ENCODE peak calls at places on chromosomes 16 and 17, in four cellular contexts. E is HepG2, C is H1, R is GM12878. S is an unnamed sample. For H3K4me1, the result is how much of the 10 kb centered on the place peaks cover.

GRCh38 chr16:14602443-14602963 is 27.6 kb downstream of the PARN start:
- DNase-seq in E (no peak), C (no peak), R (no peak), S (no peak)

GRCh38 chr17:18033442-18034099 is 5.4 kb downstream of the ATPAF2 start:
- DNase-seq in E (peak), C (peak), R (peak), S (peak)

GRCh38 chr16:28279006-28279405 is 13.3 kb upstream of the SBK1 start:
- DNase-seq in E (no peak), C (no peak), R (no peak), S (no peak)

GRCh38 chr16:49663081-49664057 is 192.5 kb downstream of the ZNF423 start:
- DNase-seq in E (no peak), C (no peak), R (no peak), S (no peak)

GRCh38 chr16:8730335-8730915 is 56.0 kb downstream of the ABAT start:
- DNase-seq in E (no peak), C (no peak), R (no peak), S (no peak)

GRCh38 chr16:11439216-11439615 is 94.0 kb downstream of the RMI2 start:
- DNase-seq in E (no peak), C (no peak), R (no peak), S (no peak)

GRCh38 chr16:74186589-74186988 is 110.0 kb upstream of the PSMD7 start:
- DNase-seq in E (no peak), C (no peak), R (no peak), S (no peak)

GRCh38 chr16:65375651-65376050 is 253.8 kb upstream of the CDH11 start:
- DNase-seq in E (no peak), C (no peak), R (no peak), S (no peak)

GRCh38 chr17:49000943-49001342 is 3.8 kb downstream of the IGF2BP1 start:
- DNase-seq in E (no peak), C (no peak), R (no peak), S (no peak)

GRCh38 chr16:50152386-50152806 is 710 bp upstream of the TENT4B start:
- DNase-seq in E (no peak), C (peak), R (peak), S (no peak)

GRCh38 chr17:77375917-77376651 is 235.3 kb downstream of the SEC14L1 start:
- DNase-seq in E (no peak), C (no peak), R (no peak), S (no peak)

GRCh38 chr17:82446124-82446523 is 4.4 kb downstream of the CYBC1 start:
- DNase-seq in E (no peak), C (no peak), R (no peak), S (no peak)

GRCh38 chr16:85390511-85391174 is 222.5 kb upstream of the GSE1 start:
- DNase-seq in E (peak), C (no peak), R (no peak), S (no peak)

GRCh38 chr16:84996365-84996764 is 15.0 kb downstream of the ZDHHC7 start:
- DNase-seq in E (no peak), C (no peak), R (no peak), S (no peak)

GRCh38 chr17:40022961-40023541 is 7.8 kb downstream of the CSF3 start:
- DNase-seq in E (no peak), C (no peak), R (no peak), S (no peak)

GRCh38 chr16:56424791-56425438 is 430 bp downstream of the AMFR start:
- DNase-seq in E (no peak), C (no peak), R (no peak), S (no peak)

GRCh38 chr17:4605826-4606225 is 21.5 kb downstream of the SMTNL2 start:
- DNase-seq in E (no peak), C (no peak), R (no peak), S (no peak)

GRCh38 chr16:77596243-77596642 is 126.1 kb upstream of the NUDT7 start:
- DNase-seq in E (no peak), C (no peak), R (no peak), S (no peak)

GRCh38 chr17:2952174-2952845 is 111.1 kb downstream of the OR1D5 start:
- DNase-seq in E (peak), C (no peak), R (no peak), S (no peak)

GRCh38 chr16:11295672-11296071 is 14.5 kb upstream of the PRM1 start:
- DNase-seq in E (no peak), C (no peak), R (no peak), S (no peak)

GRCh38 chr17:4944163-4944553 is 4.1 kb downstream of the RNF167 start:
- DNase-seq in E (no peak), C (no peak), R (no peak), S (no peak)

GRCh38 chr16:85718682-85719081 is 29.9 kb upstream of the GINS2 start:
- DNase-seq in E (peak), C (no peak), R (no peak), S (no peak)

GRCh38 chr16:66487580-66488235 is 60.6 kb downstream of the BEAN1 start:
- DNase-seq in E (no peak), C (no peak), R (no peak), S (no peak)

GRCh38 chr17:67467500-67468481 is 90.7 kb downstream of the PITPNC1 start:
- DNase-seq in E (no peak), C (no peak), R (no peak), S (no peak)

GRCh38 chr17:20053343-20053964 is 44.3 kb downstream of the SPECC1 start:
- DNase-seq in E (no peak), C (no peak), R (no peak), S (no peak)

GRCh38 chr17:41211845-41212466 is 14.5 kb upstream of the KRTAP9-2 start:
- DNase-seq in E (no peak), C (no peak), R (no peak), S (no peak)

DNA sequence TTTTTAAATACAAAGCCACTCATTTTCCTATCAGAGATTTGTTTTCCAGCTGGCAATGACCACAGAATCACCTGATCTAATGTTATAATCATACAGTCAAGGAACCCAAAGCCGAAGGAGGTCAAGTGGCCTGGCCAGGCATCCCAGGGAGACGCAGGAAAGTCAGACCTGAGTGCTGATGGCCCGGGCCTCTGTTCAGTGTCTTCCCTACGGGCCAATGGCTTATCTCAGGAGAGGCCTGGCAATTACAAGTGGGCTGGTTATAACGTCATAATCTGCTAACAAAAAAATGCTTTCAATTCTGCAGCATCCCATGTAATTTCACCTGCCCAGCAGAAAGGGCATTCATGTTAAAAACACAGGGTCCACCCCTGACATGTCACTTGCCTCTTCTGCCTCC is 43.5 kb downstream of the ARHGAP17 start:
- DNase-seq in E (no peak), C (no peak), R (no peak), S (no peak)
- H3K4me1 ChIP-seq in E (under half), C (under half), R (under half), S (under half)

DNA sequence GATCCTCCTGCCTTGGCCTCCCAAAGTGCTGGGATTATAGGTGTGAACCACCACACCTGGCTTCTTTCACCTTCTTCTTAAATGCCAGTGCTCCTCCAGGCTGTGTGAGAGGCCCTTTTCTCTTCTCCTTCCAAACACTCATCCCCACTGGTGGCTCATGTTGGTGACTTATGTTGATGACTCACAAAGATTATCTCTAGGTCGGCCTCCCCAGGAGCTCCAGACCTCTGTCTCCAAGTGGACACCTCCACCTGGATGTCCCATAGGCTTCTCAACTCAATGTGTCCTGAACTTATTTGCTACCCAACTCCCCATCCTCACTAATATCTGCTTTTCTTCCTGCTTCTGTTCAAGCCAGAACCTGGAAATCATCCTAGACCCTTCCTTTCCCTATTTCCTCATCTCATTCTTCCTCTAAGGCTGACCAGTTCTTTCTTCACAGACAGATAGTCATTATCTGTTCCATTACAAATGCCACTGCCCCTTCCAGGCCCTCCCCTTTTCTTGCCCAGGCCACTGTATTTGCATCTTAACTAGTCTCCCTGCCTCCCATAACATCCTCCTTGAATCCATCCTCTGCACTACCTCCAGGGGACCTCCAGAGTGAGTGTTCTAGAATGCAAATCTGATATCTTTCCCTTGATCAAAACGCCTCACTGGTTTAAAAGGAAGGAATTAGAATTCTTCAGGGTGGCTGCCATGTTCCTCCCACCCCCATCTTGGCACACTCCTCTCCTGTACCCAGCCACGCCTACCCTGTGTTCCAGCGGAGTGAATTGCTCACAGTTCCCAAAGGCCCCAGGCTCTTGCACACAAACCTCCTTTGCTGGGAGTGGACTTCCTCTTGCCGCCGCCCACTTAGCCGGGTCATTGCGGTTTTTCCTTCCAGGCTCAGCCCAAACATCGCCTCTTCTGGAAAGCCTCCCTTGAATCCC is 34.8 kb upstream of the FBXO47 start:
- DNase-seq in E (no peak), C (no peak), R (no peak), S (no peak)
- TF ChIP-seq YY1 in E (no peak), C (no peak), R (no peak), S (no peak)

DNA sequence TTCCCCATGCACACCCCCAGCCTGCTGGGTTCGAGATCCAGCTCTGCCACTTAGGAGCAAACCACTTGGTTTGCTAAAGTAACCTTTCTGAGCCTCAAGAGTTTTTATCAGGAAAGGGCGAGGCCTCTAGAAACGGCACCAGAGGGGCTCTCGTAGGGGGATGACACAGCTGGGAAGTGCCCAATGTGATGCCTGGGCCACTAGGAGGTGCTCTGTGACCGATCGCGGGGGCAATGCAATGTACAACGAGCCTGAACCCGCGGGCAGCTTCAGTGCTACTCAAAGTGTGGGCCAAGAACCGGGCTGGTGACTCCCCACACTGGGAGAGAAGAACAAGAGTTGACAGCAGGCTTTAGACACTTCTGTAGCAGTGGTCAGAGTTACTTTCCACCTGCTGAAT is 9.4 kb downstream of the C16orf89 start:
- DNase-seq in E (peak), C (no peak), R (no peak), S (no peak)
- TF ChIP-seq SUZ12 in E (no peak), C (no peak), R (no peak), S (no peak)

GRCh38 chr16:58128181-58128631 is 975 bp downstream of the CFAP20 start:
- DNase-seq in E (peak), C (no peak), R (no peak), S (no peak)
- H3K4me1 ChIP-seq in E (half or more), C (under half), R (under half), S (under half)

GRCh38 chr17:63434951-63435571 is 11.0 kb downstream of the CYB561 start:
- DNase-seq in E (no peak), C (no peak), R (no peak), S (no peak)
- TF ChIP-seq YY1 in E (no peak), C (no peak), R (no peak), S (no peak)

GRCh38 chr17:66351053-66351452 is 48.6 kb downstream of the PRKCA start:
- DNase-seq in E (no peak), C (no peak), R (no peak), S (no peak)

GRCh38 chr17:66351701-66352100 is 49.3 kb downstream of the PRKCA start:
- DNase-seq in E (no peak), C (no peak), R (no peak), S (no peak)

GRCh38 chr17:66349549-66350245 is 47.3 kb downstream of the PRKCA start:
- DNase-seq in E (no peak), C (no peak), R (no peak), S (no peak)

GRCh38 chr17:66347661-66348604 is 45.5 kb downstream of the PRKCA start:
- DNase-seq in E (peak), C (no peak), R (no peak), S (no peak)

GRCh38 chr17:66348605-66349165 is 46.3 kb downstream of the PRKCA start:
- DNase-seq in E (peak), C (no peak), R (no peak), S (no peak)
- TF ChIP-seq SUZ12 in E (no peak), C (no peak), R (no peak), S (no peak)

GRCh38 chr17:12680993-12681392 is 15.3 kb downstream of the MYOCD start:
- DNase-seq in E (no peak), C (no peak), R (no peak), S (no peak)

GRCh38 chr17:12683299-12683698 is 17.6 kb downstream of the MYOCD start:
- DNase-seq in E (no peak), C (no peak), R (no peak), S (no peak)

GRCh38 chr17:12680407-12680897 is 14.8 kb downstream of the MYOCD start:
- DNase-seq in E (no peak), C (no peak), R (no peak), S (no peak)
- H3K4me1 ChIP-seq in E (under half), C (under half), R (under half), S (under half)

DNA sequence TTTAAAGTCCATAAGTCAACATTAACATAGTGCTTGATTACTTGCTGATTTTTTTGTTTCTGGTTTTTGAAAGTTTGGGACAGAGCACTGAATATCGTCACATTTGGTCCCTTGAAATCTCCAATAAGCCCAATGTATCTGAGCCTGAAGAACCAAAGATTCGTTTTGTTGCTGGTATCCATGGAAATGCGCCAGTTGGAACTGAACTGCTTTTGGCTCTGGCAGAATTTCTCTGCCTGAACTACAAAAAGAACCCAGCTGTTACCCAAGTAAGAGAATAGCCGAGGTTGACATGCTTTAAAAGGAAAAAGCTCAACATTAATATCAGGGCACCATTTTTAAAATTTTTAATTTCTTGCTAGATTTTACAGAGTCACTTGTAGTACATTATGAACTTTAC is 27.7 kb upstream of the GOSR1 start:
- DNase-seq in E (no peak), C (no peak), R (no peak), S (no peak)
- TF ChIP-seq YY1 in E (no peak), C (no peak), R (no peak), S (no peak)

S was measured in NT2/D1.